ENCODE peak calls at places on chromosomes 5 and 9, in six cellular contexts. F is cardiac fibroblast, H is GM12865, S is bronchial epithelial cell, C is upper lobe of right lung, A is psoas muscle. J is an unnamed sample.

GRCh38 chr5:43099615-43100014 is 21.1 kb upstream of the ZNF131 start:
- DNase-seq in F (no peak), H (no peak), S (peak; percentile 8), C (no peak), A (no peak), J (no peak)

GRCh38 chr9:68974901-68975300 is 39.0 kb downstream of the PRKACG start:
- DNase-seq in F (no peak), H (no peak), S (no peak), C (no peak), A (no peak), J (no peak)

GRCh38 chr9:127183814-127184582 is 61.6 kb upstream of the ANGPTL2 start:
- DNase-seq in F (peak; percentile 96), H (peak; percentile 94), S (no peak), C (peak; percentile 61), A (peak; percentile 56), J (no peak)

GRCh38 chr9:132160802-132161742 is 786 bp upstream of the NTNG2 start:
- DNase-seq in F (peak; percentile 72), H (peak; percentile 46), S (no peak), C (no peak), A (peak; percentile 52), J (no peak)

GRCh38 chr9:15135167-15135792 is 171.7 kb downstream of the TTC39B start:
- DNase-seq in F (peak; percentile 85), H (peak; percentile 63), S (peak; percentile 52), C (no peak), A (no peak), J (peak; percentile 47)

GRCh38 chr5:154367101-154367500 is 78.7 kb upstream of the SAP30L start:
- DNase-seq in F (no peak), H (peak; percentile 75), S (peak; percentile 87), C (no peak), A (no peak), J (no peak)

GRCh38 chr9:84642618-84643017 is 26.9 kb upstream of the NTRK2 start:
- DNase-seq in F (no peak), H (no peak), S (peak; percentile 26), C (no peak), A (no peak), J (no peak)

GRCh38 chr5:141725909-141726308 is 43.9 kb upstream of the ARAP3 start:
- DNase-seq in F (no peak), H (no peak), S (no peak), C (no peak), A (no peak), J (no peak)

GRCh38 chr5:57094753-57095683 is 78.8 kb upstream of the GPBP1 start:
- DNase-seq in F (peak; percentile 7), H (peak; percentile 21), S (peak; percentile 8), C (no peak), A (no peak), J (peak; percentile 44)

GRCh38 chr9:10661376-10661775 is 48.6 kb upstream of the PTPRD start:
- DNase-seq in F (no peak), H (no peak), S (peak; percentile 64), C (no peak), A (no peak), J (no peak)

GRCh38 chr5:115855959-115856358 is 14.2 kb downstream of the AP3S1 start:
- DNase-seq in F (peak; percentile 46), H (no peak), S (no peak), C (no peak), A (no peak), J (no peak)

GRCh38 chr5:143559586-143559985 is 156.1 kb upstream of the NR3C1 start:
- DNase-seq in F (no peak), H (no peak), S (no peak), C (no peak), A (no peak), J (no peak)

GRCh38 chr9:106069241-106069640 is 374.9 kb downstream of the TMEM38B start:
- DNase-seq in F (no peak), H (no peak), S (no peak), C (no peak), A (no peak), J (no peak)

GRCh38 chr9:130128782-130129424 is 43.3 kb upstream of the NCS1 start:
- DNase-seq in F (peak; percentile 84), H (peak; percentile 79), S (no peak), C (peak; percentile 72), A (peak; percentile 64), J (no peak)

GRCh38 chr5:170257370-170257769 is 24.6 kb downstream of the C5orf58 start:
- DNase-seq in F (no peak), H (no peak), S (no peak), C (no peak), A (no peak), J (no peak)

GRCh38 chr5:13745508-13745907 is 199.0 kb downstream of the DNAH5 start:
- DNase-seq in F (no peak), H (no peak), S (peak; percentile 84), C (no peak), A (no peak), J (no peak)

GRCh38 chr5:58849995-58850667 is 267.3 kb downstream of the RAB3C start:
- DNase-seq in F (peak; percentile 56), H (peak; percentile 21), S (peak; percentile 44), C (peak; percentile 68), A (no peak), J (peak; percentile 65)

GRCh38 chr9:18459958-18460584 is 13.9 kb upstream of the ADAMTSL1 start:
- DNase-seq in F (peak; percentile 90), H (no peak), S (peak; percentile 99), C (no peak), A (no peak), J (no peak)

GRCh38 chr5:143155445-143155844 is 248.0 kb downstream of the NR3C1 start:
- DNase-seq in F (no peak), H (no peak), S (no peak), C (no peak), A (no peak), J (no peak)

GRCh38 chr9:120292606-120293005 is 287.4 kb downstream of the CDK5RAP2 start:
- DNase-seq in F (no peak), H (no peak), S (no peak), C (no peak), A (no peak), J (no peak)

GRCh38 chr5:149549461-149550266 is 1.6 kb downstream of the CSNK1A1 start:
- DNase-seq in F (peak; percentile 55), H (peak; percentile 76), S (peak; percentile 85), C (no peak), A (no peak), J (peak; percentile 34)

GRCh38 chr5:172904643-172905345 is 54.4 kb upstream of the RPL26L1 start:
- DNase-seq in F (peak; percentile 78), H (no peak), S (peak; percentile 100), C (peak; percentile 90), A (peak; percentile 79), J (peak; percentile 92)

GRCh38 chr9:35835216-35835604 is 6.2 kb downstream of the TMEM8B start:
- DNase-seq in F (no peak), H (no peak), S (no peak), C (no peak), A (no peak), J (no peak)
- TF ChIP-seq CTCF in F (peak; percentile 28), H (peak; percentile 34), S (peak; percentile 66), C (peak; percentile 25), A (peak; percentile 28), J (no peak)

DNA sequence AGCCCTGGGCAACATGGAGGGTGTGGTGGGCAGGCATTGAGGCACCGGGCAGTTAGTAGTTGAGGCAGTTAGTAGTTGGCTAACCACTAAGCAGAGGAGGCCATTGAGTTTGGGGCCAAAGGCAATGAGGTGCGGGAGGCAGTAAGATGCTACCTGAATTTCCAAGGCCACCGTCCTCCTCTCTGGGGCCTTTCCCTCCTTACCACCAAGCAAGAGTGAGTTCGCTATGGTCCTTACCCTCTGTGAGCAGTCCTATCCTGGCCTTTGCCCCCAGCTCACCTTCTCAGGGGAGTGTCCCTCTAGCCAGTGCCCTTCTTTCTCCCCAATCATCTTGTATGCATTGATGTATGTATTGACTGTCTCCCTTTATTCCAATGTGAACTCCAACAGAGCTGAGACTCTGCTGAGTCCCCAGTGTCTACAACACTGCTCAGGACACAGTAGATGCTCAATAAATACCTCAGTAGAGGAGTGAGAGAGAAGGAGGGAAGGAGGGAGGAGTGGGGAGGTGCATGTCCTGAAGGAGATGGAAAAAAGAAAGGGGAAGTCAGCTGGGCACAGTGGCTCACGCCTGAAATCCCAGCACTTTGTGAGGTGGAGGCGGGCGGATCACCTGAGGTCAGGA is 3.1 kb upstream of the PHF2 start:
- DNase-seq in F (no peak), H (no peak), S (no peak), C (no peak), A (no peak), J (no peak)
- TF ChIP-seq CTCF in F (no peak), H (no peak), S (no peak), C (no peak), A (no peak), J (no peak)

GRCh38 chr9:88174324-88174723 is 36.0 kb upstream of the SPATA31C2 start:
- DNase-seq in F (no peak), H (no peak), S (no peak), C (no peak), A (no peak), J (no peak)
- TF ChIP-seq CTCF in F (no peak), H (no peak), S (no peak), C (no peak), A (no peak), J (no peak)

GRCh38 chr9:88322906-88323566 is 65.2 kb upstream of the SPIN1 start:
- DNase-seq in F (peak; percentile 24), H (peak; percentile 21), S (no peak), C (peak; percentile 28), A (no peak), J (no peak)
- TF ChIP-seq CTCF in F (no peak), H (no peak), S (no peak), C (no peak), A (no peak), J (no peak)

GRCh38 chr5:44542470-44542869 is 153.2 kb upstream of the FGF10 start:
- DNase-seq in F (no peak), H (no peak), S (no peak), C (no peak), A (no peak), J (no peak)

GRCh38 chr5:44538831-44539539 is 149.8 kb upstream of the FGF10 start:
- DNase-seq in F (no peak), H (no peak), S (no peak), C (no peak), A (no peak), J (no peak)

GRCh38 chr5:44532981-44533380 is 143.8 kb upstream of the FGF10 start:
- DNase-seq in F (no peak), H (no peak), S (no peak), C (no peak), A (no peak), J (no peak)

GRCh38 chr5:44536650-44537260 is 147.5 kb upstream of the FGF10 start:
- DNase-seq in F (peak; percentile 31), H (peak; percentile 38), S (peak; percentile 28), C (no peak), A (no peak), J (peak; percentile 67)
- TF ChIP-seq CTCF in F (peak; percentile 38), H (peak; percentile 55), S (peak; percentile 43), C (peak; percentile 69), A (peak; percentile 80), J (peak; percentile 71)

GRCh38 chr5:174556756-174557155 is 167.6 kb upstream of the MSX2 start:
- DNase-seq in F (no peak), H (no peak), S (no peak), C (no peak), A (no peak), J (no peak)
- TF ChIP-seq CTCF in F (no peak), H (no peak), S (no peak), C (no peak), A (no peak), J (no peak)

DNA sequence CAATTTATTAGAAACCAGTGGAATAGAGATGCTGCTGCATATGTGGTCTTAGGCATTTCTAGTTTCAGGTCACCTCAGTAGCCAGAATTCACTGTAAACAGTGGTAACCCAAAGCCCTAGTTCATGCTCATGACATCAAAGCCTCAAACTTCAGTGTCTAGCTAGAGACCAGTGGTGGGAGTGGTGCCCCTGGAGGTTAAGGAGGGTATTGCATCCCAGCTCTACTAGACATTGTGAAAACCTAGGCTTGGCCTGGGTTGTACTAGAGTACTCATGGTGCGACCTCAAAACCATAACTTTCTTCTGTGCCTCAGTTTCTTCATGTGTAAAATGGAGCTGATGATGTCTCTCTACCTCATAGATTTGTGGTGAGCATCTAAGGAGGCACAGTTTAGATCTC is 18.8 kb downstream of the COL5A1 start:
- DNase-seq in F (no peak), H (peak; percentile 14), S (no peak), C (no peak), A (no peak), J (no peak)
- TF ChIP-seq CTCF in F (peak; percentile 87), H (peak; percentile 45), S (peak; percentile 32), C (peak; percentile 49), A (peak; percentile 25), J (no peak)